ENCODE peak calls at places on chromosomes 3 and 15, in six cellular contexts. Z is AG09309; M is DMS79 treated with DMSO at 0.1 percent for 48 hours; W is activated CD4-positive, alpha-beta T cell treated with anti-CD3 and anti-CD28 coated beads for 4 hours; D is H7; N is activated CD4-positive, alpha-beta memory T cell treated with anti-CD3 and anti-CD28 coated beads for 36 hours. S is an unnamed sample.

GRCh38 chr3:24521306-24522154 is 26.9 kb upstream of the THRB start:
- DNase-seq in D (peak), W (no peak), N (no peak), M (peak), Z (no peak), S (peak)

GRCh38 chr3:50568947-50569749 is at the start of gene HEMK1:
- DNase-seq in Z (peak), W (peak), D (peak), N (peak), M (peak), S (peak)

GRCh38 chr15:60358935-60359672 is 38.7 kb downstream of the ANXA2 start:
- DNase-seq in Z (peak), D (no peak), W (no peak), N (no peak), M (peak), S (peak)

GRCh38 chr3:118077332-118077731 is 957.3 kb downstream of the IGSF11 start:
- DNase-seq in N (no peak), W (no peak), D (no peak), Z (no peak), M (no peak), S (no peak)

GRCh38 chr15:48507416-48508065 is 138.0 kb downstream of the FBN1 start:
- DNase-seq in Z (no peak), M (no peak), D (peak), W (no peak), N (no peak), S (peak)

GRCh38 chr15:64354683-64355558 is 1.1 kb downstream of the CSNK1G1 start:
- DNase-seq in Z (no peak), W (no peak), M (no peak), D (no peak), N (no peak), S (peak)

GRCh38 chr3:145650170-145650569 is 510.8 kb downstream of the PLOD2 start:
- DNase-seq in N (no peak), Z (no peak), D (no peak), W (no peak), M (no peak), S (no peak)

GRCh38 chr3:30544811-30545210 is 61.6 kb upstream of the TGFBR2 start:
- DNase-seq in Z (peak), W (no peak), D (no peak), M (no peak), N (peak), S (no peak)

GRCh38 chr15:49741721-49742120 is 120.9 kb downstream of the DTWD1 start:
- DNase-seq in N (no peak), Z (no peak), M (no peak), W (no peak), D (no peak), S (peak)

GRCh38 chr15:78880242-78880533 is 7.5 kb downstream of the MORF4L1 start:
- DNase-seq in M (no peak), N (no peak), D (no peak), Z (no peak), W (no peak), S (no peak)

GRCh38 chr3:14847613-14848541 is 29.1 kb downstream of the FGD5 start:
- DNase-seq in M (no peak), W (no peak), Z (no peak), N (peak), D (peak), S (no peak)

GRCh38 chr15:28013480-28013879 is 85.6 kb downstream of the OCA2 start:
- DNase-seq in N (no peak), M (no peak), D (no peak), W (no peak), Z (no peak), S (no peak)

GRCh38 chr3:13498354-13499060 is 18.4 kb downstream of the HDAC11 start:
- DNase-seq in Z (no peak), D (no peak), W (no peak), N (no peak), M (no peak), S (no peak)

GRCh38 chr15:63391669-63392354 is 10.2 kb upstream of the CA12 start:
- DNase-seq in Z (no peak), D (no peak), N (no peak), M (no peak), W (no peak), S (no peak)

GRCh38 chr3:126126292-126126691 is 42.4 kb upstream of the SLC41A3 start:
- DNase-seq in N (peak), Z (no peak), M (no peak), W (no peak), D (no peak), S (no peak)

GRCh38 chr3:11385329-11385728 is 113.1 kb downstream of the ATG7 start:
- DNase-seq in M (no peak), D (no peak), Z (no peak), W (no peak), N (no peak), S (no peak)

GRCh38 chr3:183586477-183586876 is 31.0 kb upstream of the KLHL6 start:
- DNase-seq in W (peak), M (no peak), Z (no peak), N (peak), D (no peak), S (no peak)

GRCh38 chr15:57398336-57398735 is 22.0 kb downstream of the CGNL1 start:
- DNase-seq in Z (no peak), W (no peak), D (no peak), M (no peak), N (no peak), S (peak)

GRCh38 chr3:42080452-42080872 is 10.7 kb upstream of the TRAK1 start:
- DNase-seq in M (no peak), D (no peak), N (peak), Z (no peak), W (peak), S (no peak)

GRCh38 chr3:49806838-49807237 is 3.8 kb downstream of the INKA1 start:
- DNase-seq in D (no peak), W (no peak), M (no peak), Z (no peak), N (no peak), S (no peak)

GRCh38 chr15:90465140-90465929 is 64.4 kb upstream of the CRTC3 start:
- DNase-seq in M (no peak), N (peak), W (no peak), D (no peak), Z (peak), S (no peak)

GRCh38 chr3:181017690-181018089 is 28.2 kb upstream of the DNAJC19 start:
- DNase-seq in M (no peak), W (no peak), D (no peak), N (no peak), Z (no peak), S (no peak)

GRCh38 chr15:62874933-62875625 is 167.5 kb upstream of the TPM1 start:
- DNase-seq in M (no peak), N (no peak), W (no peak), D (peak), Z (no peak), S (no peak)

GRCh38 chr3:55160241-55160877 is 232.5 kb upstream of the LRTM1 start:
- DNase-seq in W (no peak), D (no peak), M (no peak), Z (peak), N (no peak), S (no peak)

S was measured in NCI-H1105 treated with DMSO at 0.1 percent for 48 hours.